ENCODE peak calls at places on chromosomes 2 and 18, in five cellular contexts. E is caudate nucleus, V is keratinocyte, Q is H7, F is NCI-H1105 treated with DMSO at 0.1 percent for 48 hours. Z is an unnamed sample.

GRCh38 chr18:23563377-23564043 is 22.8 kb downstream of the NPC1 start:
- DNase-seq in E (no peak), V (no peak), Q (no peak), F (no peak), Z (no peak)

GRCh38 chr2:100381240-100381639 is 36.2 kb downstream of the CHST10 start:
- DNase-seq in E (peak; percentile 70), V (peak; percentile 9), Q (peak; percentile 66), F (peak; percentile 57), Z (peak; percentile 80)

GRCh38 chr2:48175656-48176055 is 269.4 kb upstream of the FBXO11 start:
- DNase-seq in E (no peak), V (no peak), Q (no peak), F (no peak), Z (no peak)

GRCh38 chr2:238239872-238240760 is at the start of gene HES6:
- DNase-seq in E (peak; percentile 82), V (no peak), Q (peak; percentile 100), F (peak; percentile 90), Z (peak; percentile 84)

GRCh38 chr2:12704378-12704777 is 12.4 kb upstream of the TRIB2 start:
- DNase-seq in E (no peak), V (no peak), Q (no peak), F (no peak), Z (no peak)

GRCh38 chr2:234257859-234258561 is 207.5 kb downstream of the SPP2 start:
- DNase-seq in E (peak; percentile 85), V (peak; percentile 99), Q (peak; percentile 68), F (no peak), Z (no peak)

GRCh38 chr2:137223722-137224121 is 458.4 kb downstream of the THSD7B start:
- DNase-seq in E (no peak), V (no peak), Q (peak; percentile 6), F (no peak), Z (no peak)

GRCh38 chr2:26595146-26595545 is 46.0 kb downstream of the CIB4 start:
- DNase-seq in E (no peak), V (no peak), Q (no peak), F (no peak), Z (peak; percentile 1)

Z was measured in ovary.